ENCODE peak calls at places on chromosomes 5 and 9, in six cellular contexts. E is breast epithelium, O is HCT116, U is IMR-90, H is Peyer's patch, R is suprapubic skin. D is an unnamed sample.

GRCh38 chr5:110056580-110057114 is 366.9 kb downstream of the MAN2A1 start:
- DNase-seq in E (no peak), O (no peak), U (no peak), H (no peak), R (no peak), D (no peak)

GRCh38 chr5:172454355-172455086 is at the start of gene SH3PXD2B:
- DNase-seq in E (no peak), O (no peak), U (no peak), H (no peak), R (peak), D (no peak)

GRCh38 chr5:56183507-56183906 is 49.6 kb downstream of the ANKRD55 start:
- DNase-seq in E (no peak), O (peak), U (peak), H (no peak), R (no peak), D (no peak)

GRCh38 chr5:83025690-83026472 is 51.3 kb downstream of the TMEM167A start:
- DNase-seq in E (no peak), O (peak), U (peak), H (no peak), R (no peak), D (no peak)

GRCh38 chr5:139638736-139639618 is 9.2 kb upstream of the CXXC5 start:
- DNase-seq in E (no peak), O (no peak), U (no peak), H (no peak), R (peak), D (peak)

GRCh38 chr9:19642256-19642655 is 146.6 kb downstream of the SLC24A2 start:
- DNase-seq in E (no peak), O (no peak), U (no peak), H (no peak), R (no peak), D (no peak)

GRCh38 chr5:177336112-177336511 is 15.4 kb downstream of the LMAN2 start:
- DNase-seq in E (no peak), O (peak), U (no peak), H (no peak), R (no peak), D (peak)

GRCh38 chr5:145027266-145027665 is 807.9 kb downstream of the PRELID2 start:
- DNase-seq in E (no peak), O (no peak), U (no peak), H (no peak), R (no peak), D (no peak)

GRCh38 chr9:38626006-38626405 is 5.6 kb upstream of the ANKRD18A start:
- DNase-seq in E (no peak), O (no peak), U (no peak), H (no peak), R (no peak), D (no peak)

GRCh38 chr5:148620696-148621095 is 33.6 kb downstream of the HTR4 start:
- DNase-seq in E (no peak), O (no peak), U (no peak), H (no peak), R (no peak), D (no peak)

GRCh38 chr9:77827104-77827784 is 179.1 kb upstream of the GNA14 start:
- DNase-seq in E (no peak), O (no peak), U (no peak), H (no peak), R (no peak), D (no peak)

GRCh38 chr9:77848897-77849296 is 182.7 kb downstream of the GNAQ start:
- DNase-seq in E (no peak), O (no peak), U (peak), H (no peak), R (peak), D (no peak)

GRCh38 chr9:114238919-114239879 is 83.7 kb upstream of the ORM1 start:
- DNase-seq in E (no peak), O (no peak), U (peak), H (no peak), R (no peak), D (peak)

GRCh38 chr9:104906441-104907277 is 21.3 kb downstream of the ABCA1 start:
- DNase-seq in E (no peak), O (no peak), U (peak), H (no peak), R (peak), D (peak)

GRCh38 chr5:15691536-15691935 is 191.6 kb downstream of the FBXL7 start:
- DNase-seq in E (no peak), O (no peak), U (peak), H (no peak), R (no peak), D (no peak)

GRCh38 chr5:68450245-68450852 is 234.8 kb downstream of the PIK3R1 start:
- DNase-seq in E (no peak), O (no peak), U (peak), H (no peak), R (no peak), D (no peak)

GRCh38 chr5:32707394-32707997 is 3.6 kb upstream of the NPR3 start:
- DNase-seq in E (no peak), O (peak), U (peak), H (no peak), R (no peak), D (no peak)

GRCh38 chr5:14767942-14768837 is 103.4 kb downstream of the ANKH start:
- DNase-seq in E (no peak), O (no peak), U (no peak), H (no peak), R (no peak), D (no peak)

GRCh38 chr5:35488786-35489185 is 128.9 kb upstream of the SPEF2 start:
- DNase-seq in E (no peak), O (no peak), U (no peak), H (no peak), R (no peak), D (no peak)

GRCh38 chr9:77495834-77496671 is 152.1 kb downstream of the GNA14 start:
- DNase-seq in E (no peak), O (no peak), U (peak), H (no peak), R (no peak), D (peak)

DNA sequence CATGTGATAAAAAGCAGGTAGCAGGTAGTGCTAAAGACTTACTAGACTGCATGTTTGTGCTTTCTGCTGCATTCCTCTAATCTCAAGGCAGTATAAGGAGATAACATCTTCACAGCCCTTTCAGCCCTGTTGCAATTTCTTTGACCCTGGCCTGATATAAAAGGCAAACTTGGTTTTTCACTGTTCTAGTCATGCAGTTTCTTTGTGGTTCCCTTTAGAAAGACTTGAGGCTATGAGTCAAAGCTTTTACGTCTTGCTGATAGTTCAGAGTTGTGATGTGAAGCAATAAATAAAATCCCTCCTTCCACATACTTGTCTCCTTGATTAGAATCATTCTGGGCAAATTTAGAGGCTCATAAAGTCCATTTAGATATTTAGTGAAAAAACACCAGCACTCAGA is 88.6 kb upstream of the CDKN2B start:
- DNase-seq in E (no peak), O (no peak), U (peak), H (no peak), R (no peak), D (no peak)
- H3K27ac ChIP-seq in E (no peak), O (no peak), U (no peak), H (peak), R (peak), D (peak)

GRCh38 chr5:43041669-43042175 is 1.6 kb upstream of the ANXA2R start:
- DNase-seq in E (no peak), O (no peak), U (peak), H (peak), R (no peak), D (peak)

GRCh38 chr5:43042626-43043399 is 2.7 kb upstream of the ANXA2R start:
- DNase-seq in E (no peak), O (peak), U (peak), H (peak), R (peak), D (peak)

GRCh38 chr5:43041131-43041668 is 1.1 kb upstream of the ANXA2R start:
- DNase-seq in E (no peak), O (no peak), U (no peak), H (peak), R (no peak), D (no peak)

GRCh38 chr5:43043400-43043756 is 3.3 kb upstream of the ANXA2R start:
- DNase-seq in E (no peak), O (no peak), U (no peak), H (no peak), R (no peak), D (no peak)

GRCh38 chr5:43042176-43042625 is 2.1 kb upstream of the ANXA2R start:
- DNase-seq in E (peak), O (peak), U (peak), H (peak), R (peak), D (peak)
- TF ChIP-seq POLR2A in E (peak), O (no peak), U (no peak), H (peak), R (no peak), D (no peak)

DNA sequence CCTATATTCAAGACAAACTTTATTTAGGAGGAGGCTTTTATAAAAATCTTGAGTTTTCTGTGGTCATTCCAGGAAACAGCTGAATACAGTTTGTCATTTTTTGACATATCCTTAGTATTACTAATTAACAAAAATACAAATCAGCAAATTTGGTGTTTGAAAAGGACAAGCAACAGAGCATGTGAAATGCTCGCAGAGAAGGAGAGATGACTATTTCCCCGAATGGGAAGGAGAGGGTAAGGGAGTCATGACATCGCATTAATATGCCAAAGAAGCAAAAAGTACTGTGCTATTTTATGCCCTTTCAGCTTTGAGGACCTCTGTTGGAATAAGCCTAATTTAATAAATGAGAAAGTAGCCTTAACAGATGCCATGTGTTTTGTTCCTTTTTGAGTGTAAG is 1.8 kb downstream of the SMIM15 start:
- DNase-seq in E (no peak), O (no peak), U (no peak), H (no peak), R (no peak), D (no peak)
- H3K4me3 ChIP-seq in E (no peak), O (no peak), U (no peak), H (no peak), R (no peak), D (no peak)

DNA sequence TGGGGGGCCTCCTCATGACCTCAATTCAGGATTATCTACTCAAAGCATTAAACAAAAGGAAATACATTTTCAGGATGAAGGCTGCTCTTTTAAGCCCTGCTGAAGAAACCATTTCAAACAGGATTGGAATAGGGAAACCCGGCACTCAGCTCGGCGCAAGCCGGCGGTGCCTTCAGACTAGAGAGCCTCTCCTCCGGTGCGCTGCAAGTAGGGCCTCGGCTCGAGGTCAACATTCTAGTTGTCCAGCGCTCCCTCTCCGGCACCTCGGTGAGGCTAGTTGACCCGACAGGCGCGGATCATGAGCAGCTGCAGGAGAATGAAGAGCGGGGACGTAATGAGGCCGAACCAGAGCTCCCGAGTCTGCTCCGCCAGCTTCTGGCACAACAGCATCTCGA is 720 bp downstream of the TMEM203 start:
- DNase-seq in E (no peak), O (no peak), U (no peak), H (no peak), R (no peak), D (no peak)
- H3K27ac ChIP-seq in E (peak), O (peak), U (peak), H (peak), R (no peak), D (no peak)

GRCh38 chr9:68781866-68782265 is 76.8 kb downstream of the PIP5K1B start:
- DNase-seq in E (no peak), O (no peak), U (no peak), H (no peak), R (no peak), D (no peak)

GRCh38 chr9:68780377-68780707 is 75.3 kb downstream of the PIP5K1B start:
- DNase-seq in E (no peak), O (no peak), U (no peak), H (no peak), R (no peak), D (no peak)

GRCh38 chr9:68778635-68779034 is 73.6 kb downstream of the PIP5K1B start:
- DNase-seq in E (no peak), O (no peak), U (no peak), H (no peak), R (no peak), D (no peak)

GRCh38 chr9:68780735-68781134 is 75.7 kb downstream of the PIP5K1B start:
- DNase-seq in E (no peak), O (no peak), U (peak), H (no peak), R (no peak), D (no peak)

GRCh38 chr9:68779558-68780376 is 74.7 kb downstream of the PIP5K1B start:
- DNase-seq in E (peak), O (peak), U (peak), H (peak), R (peak), D (peak)
- TF ChIP-seq POLR2A in E (peak), O (no peak), U (peak), H (peak), R (no peak), D (peak)

DNA sequence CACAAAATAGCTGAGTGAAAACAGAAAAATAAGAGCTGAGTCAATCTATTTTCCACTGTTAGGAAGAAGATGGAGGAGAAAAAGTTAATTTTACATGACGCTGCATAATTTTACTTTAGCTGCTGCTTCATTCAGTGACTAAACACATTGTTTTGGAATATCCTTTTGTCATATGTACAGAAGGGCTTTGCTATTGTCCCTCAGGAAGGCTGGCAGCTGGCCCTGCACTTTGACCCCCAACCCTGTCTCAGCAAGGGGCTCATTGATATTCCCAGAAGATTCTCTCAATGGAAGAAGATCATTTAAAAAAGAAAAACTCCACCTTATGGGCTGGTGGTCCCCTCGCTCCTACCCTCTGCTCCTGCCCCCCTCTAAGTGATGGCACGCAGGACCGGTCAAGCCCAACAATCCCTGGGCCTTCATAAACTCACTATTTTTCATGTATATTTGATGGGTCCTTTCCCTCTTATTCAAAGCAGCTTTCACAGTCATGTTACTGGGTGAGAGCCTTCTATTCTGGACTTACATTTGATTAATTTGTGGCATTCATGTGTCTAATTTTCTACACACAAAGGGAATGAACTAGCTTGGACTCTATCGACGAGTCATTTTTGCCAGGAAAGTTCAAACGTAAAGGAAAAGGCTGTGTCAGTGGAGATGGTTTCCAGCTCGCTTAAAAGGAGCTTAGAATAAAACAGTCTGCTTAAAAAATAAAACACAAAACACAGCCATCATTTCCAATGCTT is 104.8 kb downstream of the EFNA5 start:
- DNase-seq in E (no peak), O (no peak), U (no peak), H (no peak), R (no peak), D (no peak)
- H3K4me3 ChIP-seq in E (no peak), O (no peak), U (no peak), H (no peak), R (no peak), D (no peak)

GRCh38 chr5:59357421-59357977 is 536.0 kb downstream of the PDE4D start:
- DNase-seq in E (no peak), O (no peak), U (peak), H (peak), R (no peak), D (peak)

GRCh38 chr5:59358005-59358404 is 535.5 kb downstream of the PDE4D start:
- DNase-seq in E (no peak), O (no peak), U (no peak), H (no peak), R (no peak), D (no peak)

GRCh38 chr5:59360130-59360555 is 533.4 kb downstream of the PDE4D start:
- DNase-seq in E (no peak), O (no peak), U (no peak), H (no peak), R (no peak), D (no peak)

GRCh38 chr5:59356813-59357381 is 536.6 kb downstream of the PDE4D start:
- DNase-seq in E (no peak), O (no peak), U (no peak), H (no peak), R (no peak), D (peak)

DNA sequence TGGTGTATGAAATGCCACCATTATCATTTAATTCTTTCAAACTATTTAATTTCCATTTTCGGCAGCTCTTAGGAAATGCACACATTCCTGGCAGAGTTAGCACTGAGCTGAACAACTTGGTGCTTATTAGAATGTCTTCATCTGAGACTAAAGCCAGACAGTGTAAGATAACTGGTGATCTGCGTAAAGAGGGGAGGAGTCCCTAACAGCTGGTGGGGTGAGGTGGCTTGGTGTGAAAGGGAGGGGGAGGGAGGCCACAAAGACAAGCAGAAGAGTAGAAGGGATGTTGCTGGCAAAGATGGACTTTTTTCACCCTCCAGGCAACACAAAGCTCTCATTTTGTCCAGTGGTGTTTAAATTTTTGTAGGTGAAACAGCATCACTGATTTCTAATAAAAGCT is 535.0 kb downstream of the PDE4D start:
- DNase-seq in E (no peak), O (no peak), U (peak), H (no peak), R (no peak), D (peak)
- H3K27ac ChIP-seq in E (no peak), O (no peak), U (no peak), H (peak), R (no peak), D (no peak)